ENCODE peak calls at places on chromosome 18, in nine cellular contexts. J is psoas muscle; K is stimulated activated CD8-positive, alpha-beta memory T cell treated with anti-CD3 and anti-CD28 coated beads, Interleukin-7, amount 100 ng/mL, for 24 hours; E is epithelial cell of esophagus; Y is activated naive CD8-positive, alpha-beta T cell treated with anti-CD3 and anti-CD28 coated beads, Interleukin-2, amount 50 U/mL, for 24 hours; S is Daoy; Q is foreskin fibroblast; H is cardiac fibroblast; M is tibial nerve. V is an unnamed sample.

GRCh38 chr18:12744103-12744502 is 41.3 kb downstream of the PSMG2 start:
- DNase-seq in J (no peak), K (no peak), E (peak), Y (no peak), S (peak), Q (peak), H (peak), M (no peak), V (no peak)

GRCh38 chr18:46097378-46097852 is 681 bp downstream of the ATP5F1A start:
- DNase-seq in J (no peak), K (no peak), E (no peak), Y (no peak), S (no peak), Q (no peak), H (no peak), M (no peak), V (no peak)

GRCh38 chr18:50286391-50287027 is 983 bp downstream of the CXXC1 start:
- DNase-seq in J (no peak), K (no peak), E (peak), Y (peak), S (peak), Q (peak), H (peak), M (peak), V (no peak)

GRCh38 chr18:56307771-56308170 is 330.6 kb downstream of the TXNL1 start:
- DNase-seq in J (no peak), K (no peak), E (no peak), Y (no peak), S (no peak), Q (no peak), H (no peak), M (no peak), V (no peak)

GRCh38 chr18:31660763-31661162 is 23.6 kb downstream of the B4GALT6 start:
- DNase-seq in J (no peak), K (no peak), E (no peak), Y (no peak), S (no peak), Q (no peak), H (no peak), M (no peak), V (no peak)

GRCh38 chr18:67242001-67242400 is 274.5 kb downstream of the DSEL start:
- DNase-seq in J (no peak), K (no peak), E (peak), Y (no peak), S (no peak), Q (no peak), H (no peak), M (no peak), V (no peak)

GRCh38 chr18:57447154-57447621 is 12.0 kb downstream of the ONECUT2 start:
- DNase-seq in J (no peak), K (no peak), E (peak), Y (no peak), S (peak), Q (peak), H (peak), M (no peak), V (no peak)

GRCh38 chr18:12598181-12598921 is 59.6 kb downstream of the SPIRE1 start:
- DNase-seq in J (no peak), K (no peak), E (peak), Y (no peak), S (peak), Q (peak), H (peak), M (no peak), V (no peak)

GRCh38 chr18:23059541-23060465 is 75.5 kb upstream of the CABLES1 start:
- DNase-seq in J (no peak), K (no peak), E (no peak), Y (no peak), S (no peak), Q (no peak), H (peak), M (no peak), V (no peak)

GRCh38 chr18:79026491-79026890 is 42.7 kb upstream of the ATP9B start:
- DNase-seq in J (no peak), K (no peak), E (no peak), Y (no peak), S (no peak), Q (no peak), H (no peak), M (no peak), V (no peak)

GRCh38 chr18:7567487-7568425 is 640 bp downstream of the PTPRM start:
- DNase-seq in J (peak), K (no peak), E (peak), Y (peak), S (peak), Q (peak), H (peak), M (peak), V (peak)

GRCh38 chr18:11047156-11047555 is 102.2 kb downstream of the PIEZO2 start:
- DNase-seq in J (no peak), K (no peak), E (no peak), Y (no peak), S (peak), Q (no peak), H (no peak), M (no peak), V (no peak)

GRCh38 chr18:46566111-46566510 is 90.9 kb downstream of the LOXHD1 start:
- DNase-seq in J (no peak), K (no peak), E (no peak), Y (no peak), S (no peak), Q (no peak), H (no peak), M (no peak), V (no peak)

GRCh38 chr18:32922951-32923430 is 150.2 kb upstream of the KLHL14 start:
- DNase-seq in J (no peak), K (no peak), E (no peak), Y (no peak), S (peak), Q (no peak), H (no peak), M (no peak), V (no peak)

GRCh38 chr18:32160547-32160946 is 29.3 kb upstream of the MEP1B start:
- DNase-seq in J (no peak), K (no peak), E (peak), Y (no peak), S (no peak), Q (no peak), H (no peak), M (no peak), V (no peak)

GRCh38 chr18:6747646-6748045 is 18.1 kb downstream of the ARHGAP28 start:
- DNase-seq in J (no peak), K (no peak), E (peak), Y (no peak), S (peak), Q (peak), H (peak), M (no peak), V (no peak)

GRCh38 chr18:23268641-23269040 is 133.4 kb downstream of the CABLES1 start:
- DNase-seq in J (no peak), K (no peak), E (no peak), Y (no peak), S (no peak), Q (no peak), H (no peak), M (no peak), V (no peak)

GRCh38 chr18:65769653-65770052 is 18.8 kb downstream of the CDH7 start:
- DNase-seq in J (no peak), K (no peak), E (no peak), Y (no peak), S (no peak), Q (no peak), H (no peak), M (no peak), V (no peak)

GRCh38 chr18:23570912-23571504 is 15.3 kb downstream of the NPC1 start:
- DNase-seq in J (no peak), K (no peak), E (no peak), Y (no peak), S (no peak), Q (no peak), H (no peak), M (no peak), V (no peak)

GRCh38 chr18:59822612-59823275 is 77.1 kb upstream of the PMAIP1 start:
- DNase-seq in J (no peak), K (no peak), E (no peak), Y (no peak), S (no peak), Q (peak), H (peak), M (no peak), V (no peak)

GRCh38 chr18:24913507-24914147 is 438.3 kb downstream of the ZNF521 start:
- DNase-seq in J (no peak), K (no peak), E (no peak), Y (no peak), S (no peak), Q (peak), H (no peak), M (no peak), V (no peak)

GRCh38 chr18:56903686-56904085 is 243.2 kb upstream of the BOD1L2 start:
- DNase-seq in J (no peak), K (no peak), E (no peak), Y (no peak), S (no peak), Q (no peak), H (no peak), M (no peak), V (no peak)

GRCh38 chr18:63963610-63964256 is 6.1 kb upstream of the SERPINB8 start:
- DNase-seq in J (peak), K (no peak), E (peak), Y (peak), S (peak), Q (peak), H (peak), M (peak), V (peak)

GRCh38 chr18:59988098-59988706 is 88.4 kb downstream of the PMAIP1 start:
- DNase-seq in J (peak), K (no peak), E (peak), Y (peak), S (peak), Q (peak), H (peak), M (no peak), V (peak)

GRCh38 chr18:57532987-57533386 is 53.5 kb downstream of the FECH start:
- DNase-seq in J (no peak), K (no peak), E (no peak), Y (no peak), S (no peak), Q (no peak), H (peak), M (no peak), V (no peak)

GRCh38 chr18:25332002-25332401 is 20.0 kb downstream of the ZNF521 start:
- DNase-seq in J (no peak), K (no peak), E (no peak), Y (no peak), S (no peak), Q (no peak), H (no peak), M (no peak), V (no peak)

V was measured in activated T-cell treated with anti-CD3 and anti-CD28 coated beads, Interleukin-2, amount 50 U/mL, for 24 hours.